ENCODE peak calls at places on chromosomes 2 and 18, in four cellular contexts. One of them, this sample, is unnamed.

GRCh38 chr2:98935111-98935770 is 784 bp downstream of the CRACDL start:
- DNase-seq in CD4-positive, alpha-beta memory T cell: no peak
- DNase-seq in BJ: no peak
- DNase-seq in breast epithelium: no peak
- DNase-seq in this sample: no peak

GRCh38 chr2:183543731-183544130 is 419.5 kb downstream of the NUP35 start:
- DNase-seq in CD4-positive, alpha-beta memory T cell: no peak
- DNase-seq in BJ: no peak
- DNase-seq in breast epithelium: no peak
- DNase-seq in this sample: no peak

GRCh38 chr18:35458677-35459441 is 38.9 kb downstream of the INO80C start:
- DNase-seq in CD4-positive, alpha-beta memory T cell: no peak
- DNase-seq in BJ: peak
- DNase-seq in breast epithelium: no peak
- DNase-seq in this sample: no peak

GRCh38 chr2:233458031-233458610 is 103.8 kb downstream of the DGKD start:
- DNase-seq in CD4-positive, alpha-beta memory T cell: no peak
- DNase-seq in BJ: no peak
- DNase-seq in breast epithelium: no peak
- DNase-seq in this sample: no peak

GRCh38 chr2:211181626-211182025 is 625.2 kb downstream of the CPS1 start:
- DNase-seq in CD4-positive, alpha-beta memory T cell: no peak
- DNase-seq in BJ: no peak
- DNase-seq in breast epithelium: no peak
- DNase-seq in this sample: no peak

GRCh38 chr18:11159844-11160243 is 10.5 kb upstream of the PIEZO2 start:
- DNase-seq in CD4-positive, alpha-beta memory T cell: no peak
- DNase-seq in BJ: no peak
- DNase-seq in breast epithelium: no peak
- DNase-seq in this sample: no peak

GRCh38 chr2:233798335-233799086 is 20.4 kb downstream of the MROH2A start:
- DNase-seq in CD4-positive, alpha-beta memory T cell: no peak
- DNase-seq in BJ: no peak
- DNase-seq in breast epithelium: no peak
- DNase-seq in this sample: no peak

GRCh38 chr2:164917296-164917903 is 37.9 kb downstream of the SLC38A11 start:
- DNase-seq in CD4-positive, alpha-beta memory T cell: no peak
- DNase-seq in BJ: no peak
- DNase-seq in breast epithelium: no peak
- DNase-seq in this sample: no peak

GRCh38 chr18:78634061-78634696 is 345.4 kb upstream of the SALL3 start:
- DNase-seq in CD4-positive, alpha-beta memory T cell: no peak
- DNase-seq in BJ: no peak
- DNase-seq in breast epithelium: no peak
- DNase-seq in this sample: peak

GRCh38 chr2:222859786-222860726 is 780 bp upstream of the ACSL3 start:
- DNase-seq in CD4-positive, alpha-beta memory T cell: no peak
- DNase-seq in BJ: no peak
- DNase-seq in breast epithelium: peak
- DNase-seq in this sample: peak

GRCh38 chr2:227748079-227748478 is 2.4 kb downstream of the SCYGR8 start:
- DNase-seq in CD4-positive, alpha-beta memory T cell: no peak
- DNase-seq in BJ: no peak
- DNase-seq in breast epithelium: no peak
- DNase-seq in this sample: no peak

GRCh38 chr2:229275506-229275905 is 4.4 kb upstream of the PID1 start:
- DNase-seq in CD4-positive, alpha-beta memory T cell: no peak
- DNase-seq in BJ: no peak
- DNase-seq in breast epithelium: no peak
- DNase-seq in this sample: no peak

GRCh38 chr2:229269986-229270385 is 1.1 kb downstream of the PID1 start:
- DNase-seq in CD4-positive, alpha-beta memory T cell: no peak
- DNase-seq in BJ: no peak
- DNase-seq in breast epithelium: no peak
- DNase-seq in this sample: no peak

GRCh38 chr2:229270551-229271410 is at the start of gene PID1:
- DNase-seq in CD4-positive, alpha-beta memory T cell: no peak
- DNase-seq in BJ: no peak
- DNase-seq in breast epithelium: no peak
- DNase-seq in this sample: no peak

GRCh38 chr2:229269146-229269545 is 1.9 kb downstream of the PID1 start:
- DNase-seq in CD4-positive, alpha-beta memory T cell: no peak
- DNase-seq in BJ: no peak
- DNase-seq in breast epithelium: no peak
- DNase-seq in this sample: no peak

DNA sequence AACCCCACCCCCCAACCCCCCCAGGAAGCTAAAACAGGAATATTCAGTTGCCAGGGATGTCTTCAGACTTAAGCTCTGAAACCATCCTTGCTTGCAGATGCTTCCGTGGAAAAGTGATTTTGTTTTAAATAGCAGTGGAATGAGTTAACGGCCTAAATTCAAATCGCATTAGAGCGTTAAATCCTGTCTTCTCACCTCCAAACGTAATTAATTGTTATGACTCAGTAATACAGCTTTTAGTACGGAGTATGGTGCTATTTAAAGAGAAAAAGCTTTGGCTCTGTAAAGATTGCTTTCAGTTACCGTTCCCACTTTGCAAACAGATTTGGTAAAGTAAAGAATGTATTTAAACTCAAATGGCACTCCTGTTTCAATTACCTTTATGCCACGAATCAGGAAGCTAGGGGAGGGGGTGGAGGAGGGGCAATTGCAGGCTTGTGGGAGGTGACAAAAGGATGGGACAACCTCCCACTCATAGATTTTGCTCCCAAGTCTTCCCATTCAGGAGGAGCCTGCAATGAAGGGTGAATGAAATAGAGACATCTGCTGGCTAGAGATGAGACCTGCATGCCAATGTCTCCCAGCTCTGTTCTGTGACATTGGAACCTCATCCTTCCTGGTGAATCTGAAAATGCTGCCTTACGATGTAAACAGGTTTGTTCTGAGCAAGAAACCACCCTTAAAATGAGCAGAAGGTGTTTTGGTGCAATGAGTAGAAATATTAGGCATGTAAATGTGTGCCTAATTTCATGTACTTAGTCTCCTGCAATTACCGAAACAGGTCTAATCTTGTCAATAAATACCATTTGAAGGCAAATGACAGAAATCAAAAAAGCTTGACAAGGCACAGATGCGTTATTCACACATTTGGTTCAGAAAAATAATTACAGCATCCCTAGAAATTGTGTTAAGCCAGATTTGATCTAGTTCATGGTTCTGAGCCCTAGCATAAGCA is 2.6 kb upstream of the PID1 start:
- DNase-seq in CD4-positive, alpha-beta memory T cell: no peak
- DNase-seq in BJ: no peak
- DNase-seq in breast epithelium: no peak
- DNase-seq in this sample: peak
- H3K4me3 ChIP-seq in CD4-positive, alpha-beta memory T cell: no peak
- H3K4me3 ChIP-seq in BJ: peak
- H3K4me3 ChIP-seq in breast epithelium: peak
- H3K4me3 ChIP-seq in this sample: no peak

DNA sequence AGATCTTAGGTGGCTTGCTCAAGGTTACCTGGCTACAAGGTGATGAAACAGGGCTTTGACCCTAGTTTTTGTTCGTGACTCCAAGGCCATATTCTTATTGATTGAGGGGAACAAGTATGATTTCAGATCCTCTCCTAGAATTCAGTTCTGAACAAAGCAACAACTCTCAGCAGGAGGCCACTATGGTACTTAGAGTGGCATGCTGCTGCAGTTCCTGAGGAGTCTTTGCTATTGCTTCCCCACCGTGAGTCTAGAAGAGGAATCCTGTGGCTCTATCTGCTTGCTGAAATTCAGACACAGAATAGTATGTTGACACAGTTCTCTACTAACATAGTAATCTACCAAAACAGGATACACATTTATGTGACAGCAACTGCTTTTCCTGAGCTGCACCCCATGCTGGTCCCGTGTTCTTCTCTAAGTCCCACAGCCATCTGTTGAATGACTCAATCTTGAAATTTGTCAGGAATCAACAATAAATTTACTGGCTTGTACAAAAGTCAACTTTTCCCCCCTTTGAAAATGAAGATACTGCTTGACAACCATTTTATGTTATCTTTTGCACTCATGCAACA is 4.1 kb downstream of the TGFBRAP1 start:
- DNase-seq in CD4-positive, alpha-beta memory T cell: no peak
- DNase-seq in BJ: peak
- DNase-seq in breast epithelium: no peak
- DNase-seq in this sample: no peak
- H3K4me3 ChIP-seq in CD4-positive, alpha-beta memory T cell: no peak
- H3K4me3 ChIP-seq in BJ: no peak
- H3K4me3 ChIP-seq in breast epithelium: peak
- H3K4me3 ChIP-seq in this sample: no peak

DNA sequence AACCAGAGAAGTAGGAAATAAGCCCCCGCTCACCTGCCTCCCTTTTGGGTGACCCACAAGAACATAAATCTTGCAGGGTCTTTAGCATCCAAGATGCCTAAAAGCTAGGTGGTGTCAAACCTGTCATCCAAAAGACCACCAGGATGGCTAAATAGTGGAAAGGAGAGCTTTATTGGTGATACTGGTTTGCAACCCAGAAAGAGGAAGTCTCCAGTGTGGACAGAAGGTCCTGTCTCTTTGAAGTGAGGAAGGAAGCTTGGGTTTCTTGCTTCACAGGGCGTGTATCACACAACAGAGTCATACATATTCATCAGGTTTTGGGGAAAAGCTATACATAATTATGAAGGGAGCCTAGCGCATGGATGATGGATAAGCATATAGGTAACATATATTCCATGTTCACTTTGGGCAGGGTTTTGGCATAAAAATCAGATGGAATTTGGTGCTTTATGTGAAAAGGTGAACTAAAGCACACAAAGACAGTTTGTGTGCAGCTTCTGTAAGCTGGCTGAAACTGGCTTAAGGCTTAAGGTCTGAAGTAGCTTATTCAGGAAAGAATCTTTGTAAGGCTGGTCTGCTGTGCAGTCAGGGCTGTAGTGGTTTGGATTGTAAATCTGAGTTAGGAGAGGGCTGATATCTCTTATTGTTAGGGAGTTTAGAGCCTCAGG is 102.2 kb upstream of the MSH2 start:
- DNase-seq in CD4-positive, alpha-beta memory T cell: no peak
- DNase-seq in BJ: no peak
- DNase-seq in breast epithelium: no peak
- DNase-seq in this sample: no peak
- H3K4me3 ChIP-seq in CD4-positive, alpha-beta memory T cell: no peak
- H3K4me3 ChIP-seq in BJ: no peak
- H3K4me3 ChIP-seq in breast epithelium: no peak
- H3K4me3 ChIP-seq in this sample: no peak

DNA sequence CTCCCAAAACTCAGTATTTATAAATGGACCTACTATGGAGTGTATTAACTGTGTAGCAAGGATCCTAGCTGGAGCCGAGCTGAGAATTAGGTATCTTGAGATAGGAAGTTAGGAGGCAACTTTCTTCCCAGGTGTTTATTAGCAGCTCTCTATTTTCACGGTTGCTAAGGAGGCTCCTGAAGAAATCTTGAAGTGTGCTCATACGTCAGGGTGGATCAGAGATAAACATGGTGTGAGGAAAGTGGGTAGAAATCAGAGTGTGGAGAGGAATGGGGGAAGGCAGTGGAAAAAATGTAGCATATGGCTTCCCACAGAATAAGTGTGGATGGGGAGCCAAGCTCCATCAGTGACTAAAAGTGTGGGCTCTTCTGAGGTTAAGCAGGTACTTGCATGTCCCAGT is 104.3 kb downstream of the ABCA12 start:
- DNase-seq in CD4-positive, alpha-beta memory T cell: no peak
- DNase-seq in BJ: no peak
- DNase-seq in breast epithelium: no peak
- DNase-seq in this sample: no peak
- H3K4me3 ChIP-seq in CD4-positive, alpha-beta memory T cell: no peak
- H3K4me3 ChIP-seq in BJ: no peak
- H3K4me3 ChIP-seq in breast epithelium: no peak
- H3K4me3 ChIP-seq in this sample: no peak

DNA sequence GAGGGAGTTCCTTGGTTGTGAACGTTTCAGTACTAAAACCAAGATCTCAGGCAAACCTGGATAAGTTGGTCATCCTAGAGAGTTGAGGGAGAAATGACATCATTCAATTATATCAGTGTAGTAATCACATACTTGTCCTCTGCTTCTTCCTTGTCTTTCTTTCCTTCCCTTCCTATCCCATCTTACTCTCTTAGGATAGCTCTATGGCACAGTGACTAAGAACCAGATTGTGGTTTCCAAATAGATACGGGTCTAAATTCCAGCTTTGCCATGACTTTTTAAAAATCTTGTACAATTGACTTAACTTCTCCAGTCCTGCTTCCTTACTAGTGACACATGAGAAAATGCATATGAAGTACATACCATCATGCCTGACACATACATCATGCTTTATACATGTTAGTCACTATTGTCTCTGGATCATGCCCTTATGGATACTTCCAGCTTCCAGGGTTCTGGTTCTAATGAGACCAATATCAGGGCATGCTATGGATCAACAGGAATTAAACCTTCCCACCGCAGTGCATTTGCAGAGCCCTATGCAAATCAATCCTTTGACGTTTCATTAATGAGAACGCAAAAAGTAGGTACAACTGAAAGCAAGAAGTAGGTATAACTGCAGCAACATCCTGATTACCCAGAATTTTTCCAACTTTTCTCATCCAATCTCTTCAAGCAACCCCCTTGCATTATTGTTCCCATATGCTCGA is 168.0 kb upstream of the KLF7 start:
- DNase-seq in CD4-positive, alpha-beta memory T cell: no peak
- DNase-seq in BJ: no peak
- DNase-seq in breast epithelium: no peak
- DNase-seq in this sample: no peak
- H3K4me3 ChIP-seq in CD4-positive, alpha-beta memory T cell: no peak
- H3K4me3 ChIP-seq in BJ: no peak
- H3K4me3 ChIP-seq in breast epithelium: peak
- H3K4me3 ChIP-seq in this sample: no peak

GRCh38 chr2:236179653-236180500 is 11.7 kb upstream of the GBX2 start:
- DNase-seq in CD4-positive, alpha-beta memory T cell: no peak
- DNase-seq in BJ: no peak
- DNase-seq in breast epithelium: no peak
- DNase-seq in this sample: no peak
- H3K4me3 ChIP-seq in CD4-positive, alpha-beta memory T cell: no peak
- H3K4me3 ChIP-seq in BJ: peak
- H3K4me3 ChIP-seq in breast epithelium: peak
- H3K4me3 ChIP-seq in this sample: no peak

GRCh38 chr18:22466608-22467390 is 49.1 kb upstream of the CTAGE1 start:
- DNase-seq in CD4-positive, alpha-beta memory T cell: no peak
- DNase-seq in BJ: peak
- DNase-seq in breast epithelium: no peak
- DNase-seq in this sample: no peak
- H3K4me3 ChIP-seq in CD4-positive, alpha-beta memory T cell: no peak
- H3K4me3 ChIP-seq in BJ: no peak
- H3K4me3 ChIP-seq in breast epithelium: no peak
- H3K4me3 ChIP-seq in this sample: no peak